ENCODE peak calls at places on chromosomes 6 and 20, in seven cellular contexts. D, E, U, T, F, O and B are unnamed samples.

GRCh38 chr6:21496749-21497148 is 96.8 kb upstream of the SOX4 start:
- DNase-seq in U (no peak), F (no peak), D (no peak), O (no peak), E (no peak), T (no peak), B (no peak)

GRCh38 chr20:24672886-24673677 is 203.7 kb downstream of the SYNDIG1 start:
- DNase-seq in T (no peak), O (peak; percentile 21), E (no peak), D (no peak), U (peak; percentile 99), F (no peak), B (peak; percentile 61)

GRCh38 chr6:392441-393390 is 1.2 kb downstream of the IRF4 start:
- DNase-seq in F (no peak), T (no peak), D (peak; percentile 38), O (no peak), E (no peak), U (peak; percentile 6), B (no peak)

GRCh38 chr6:3628143-3628840 is 123.2 kb downstream of the PXDC1 start:
- DNase-seq in E (no peak), U (peak; percentile 62), T (peak; percentile 29), O (no peak), F (no peak), D (peak; percentile 18), B (peak; percentile 25)

GRCh38 chr6:87658516-87658915 is 43.5 kb downstream of the AKIRIN2 start:
- DNase-seq in O (no peak), F (no peak), E (peak; percentile 22), T (no peak), U (peak; percentile 20), D (no peak), B (no peak)

GRCh38 chr20:62592506-62593177 is 49.7 kb upstream of the SLCO4A1 start:
- DNase-seq in D (no peak), U (no peak), E (no peak), F (no peak), T (no peak), O (no peak), B (no peak)

GRCh38 chr6:33683051-33683571 is 28.4 kb downstream of the UQCC2 start:
- DNase-seq in F (no peak), T (no peak), D (peak; percentile 24), O (no peak), U (peak; percentile 30), E (no peak), B (no peak)

GRCh38 chr6:30981942-30982772 is 1.4 kb upstream of the MUC21 start:
- DNase-seq in D (no peak), F (no peak), T (peak; percentile 46), U (peak; percentile 87), O (peak; percentile 27), E (peak; percentile 33), B (no peak)

GRCh38 chr20:60255426-60255825 is 297.2 kb downstream of the CDH26 start:
- DNase-seq in E (no peak), U (no peak), T (no peak), F (no peak), D (no peak), O (no peak), B (no peak)

GRCh38 chr20:1478566-1478965 is 11.9 kb upstream of the NSFL1C start:
- DNase-seq in D (no peak), F (no peak), T (no peak), E (no peak), U (peak; percentile 69), O (no peak), B (no peak)

GRCh38 chr20:1674361-1674760 is 16.8 kb upstream of the SIRPG start:
- DNase-seq in T (no peak), D (peak; percentile 34), E (no peak), O (no peak), F (no peak), U (no peak), B (no peak)

GRCh38 chr6:79463721-79464120 is 73.5 kb downstream of the LCA5 start:
- DNase-seq in D (no peak), F (no peak), U (peak; percentile 18), O (no peak), T (no peak), E (no peak), B (no peak)

GRCh38 chr20:19903168-19903676 is 113.9 kb upstream of the NAA20 start:
- DNase-seq in F (no peak), D (no peak), U (peak; percentile 20), O (peak; percentile 44), T (no peak), E (no peak), B (no peak)

GRCh38 chr6:33419580-33420492 is at the start of gene SYNGAP1:
- DNase-seq in T (no peak), D (peak; percentile 44), O (peak; percentile 77), U (peak; percentile 74), F (no peak), E (peak; percentile 90), B (no peak)

GRCh38 chr20:25361287-25361683 is 29.4 kb downstream of the ABHD12 start:
- DNase-seq in U (peak; percentile 72), F (no peak), O (no peak), T (no peak), D (no peak), E (no peak), B (no peak)

DNA sequence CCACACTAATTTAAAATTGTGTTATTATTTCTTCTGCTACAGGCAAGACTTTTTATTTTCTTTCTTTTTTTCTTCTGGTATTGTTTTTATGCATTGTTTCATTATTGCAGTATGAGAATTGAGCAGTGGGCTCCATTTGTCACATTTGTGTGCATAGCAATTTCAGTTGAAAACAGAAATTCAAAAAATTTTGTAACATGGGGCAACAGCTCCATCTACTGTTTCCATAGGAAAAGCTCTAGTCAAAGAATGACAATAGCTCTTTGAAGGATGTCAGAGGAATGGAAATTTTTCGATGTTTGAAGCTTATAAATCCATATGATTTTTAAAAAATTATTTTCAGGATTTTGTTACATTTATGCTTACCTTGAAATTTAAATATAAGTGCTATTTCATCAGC is 194.7 kb downstream of the COL9A1 start:
- DNase-seq in F (no peak), D (no peak), E (no peak), T (no peak), U (peak; percentile 17), O (no peak), B (no peak)
- H3K4me1 ChIP-seq in F (no peaks in the 10 kb centered on the region), D (no peaks in the 10 kb centered on the region), E (no peaks in the 10 kb centered on the region), T (peaks cover 12% of the 10 kb centered on the region), U (no peaks in the 10 kb centered on the region), O (no peaks in the 10 kb centered on the region), B (no peaks in the 10 kb centered on the region)

GRCh38 chr20:10536531-10536930 is 101.4 kb downstream of the SLX4IP start:
- DNase-seq in T (peak; percentile 77), E (no peak), O (no peak), F (no peak), D (peak; percentile 9), U (peak; percentile 24), B (no peak)
- TF ChIP-seq CTCF in T (peak; percentile 20), E (peak; percentile 31), O (peak; percentile 13), F (no peak), D (no peak), U (peak; percentile 58), B (no peak)

GRCh38 chr6:138563231-138563630 is 63.9 kb upstream of the NHSL1 start:
- DNase-seq in D (no peak), O (no peak), F (no peak), U (no peak), T (no peak), E (no peak), B (no peak)
- H3K27ac ChIP-seq in D (no peak overlapping the region), O (no peak overlapping the region), F (no peak overlapping the region), U (no peak overlapping the region), T (no peak overlapping the region), E (no peak overlapping the region), B (no peak overlapping the region)

DNA sequence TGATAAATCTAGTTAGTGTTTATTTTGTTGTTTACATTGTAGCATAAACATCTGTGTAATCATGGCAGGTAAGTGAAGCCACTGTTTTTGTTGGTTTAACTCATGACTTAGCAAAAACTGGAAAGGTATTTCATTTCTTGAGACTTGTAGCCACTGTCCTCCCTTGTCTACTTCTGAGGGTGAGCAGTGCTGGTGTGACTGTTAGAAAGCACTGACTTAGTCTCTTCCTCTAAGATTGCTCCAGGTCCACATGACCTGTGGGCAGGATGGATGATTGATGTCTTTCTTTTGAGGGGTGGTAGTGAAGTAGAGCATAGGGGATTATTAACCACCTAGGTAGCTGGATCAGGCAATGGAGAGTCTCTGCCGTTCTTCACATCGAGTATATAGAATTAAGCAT is 203.8 kb downstream of the ARID1B start:
- DNase-seq in U (no peak), F (no peak), T (no peak), D (no peak), O (no peak), E (no peak), B (no peak)
- H3K4me1 ChIP-seq in U (no peaks in the 10 kb centered on the region), F (peaks cover 82% of the 10 kb centered on the region), T (peaks cover 16% of the 10 kb centered on the region), D (peaks cover 51% of the 10 kb centered on the region), O (peaks cover 68% of the 10 kb centered on the region), E (peaks cover 4% of the 10 kb centered on the region), B (peaks cover 6% of the 10 kb centered on the region)

GRCh38 chr6:73968358-73968757 is 272.4 kb downstream of the CD109 start:
- DNase-seq in U (no peak), F (no peak), E (no peak), D (no peak), T (no peak), O (no peak), B (no peak)

GRCh38 chr6:73965408-73966145 is 269.6 kb downstream of the CD109 start:
- DNase-seq in E (no peak), T (no peak), U (no peak), D (no peak), F (no peak), O (no peak), B (no peak)

GRCh38 chr6:73964455-73964854 is 268.5 kb downstream of the CD109 start:
- DNase-seq in U (no peak), T (no peak), O (no peak), D (no peak), F (no peak), E (no peak), B (no peak)

GRCh38 chr6:73969982-73970960 is 274.3 kb downstream of the CD109 start:
- DNase-seq in E (peak; percentile 21), O (no peak), D (no peak), F (no peak), U (peak; percentile 64), T (no peak), B (no peak)
- TF ChIP-seq CTCF in E (peak; percentile 57), O (peak; percentile 44), D (no peak), F (no peak), U (peak; percentile 75), T (peak; percentile 31), B (peak; percentile 32)

GRCh38 chr6:18118330-18118729 is 4.1 kb downstream of the NHLRC1 start:
- DNase-seq in U (no peak), D (no peak), O (no peak), E (no peak), T (peak; percentile 17), F (no peak), B (no peak)
- H3K27ac ChIP-seq in U (no peak overlapping the region), D (no peak overlapping the region), O (no peak overlapping the region), E (no peak overlapping the region), T (no peak overlapping the region), F (no peak overlapping the region), B (peak overlapping the region; percentile 36)

GRCh38 chr6:25038300-25038699 is 102.5 kb upstream of the RIPOR2 start:
- DNase-seq in T (no peak), U (no peak), O (no peak), D (no peak), F (no peak), E (no peak), B (no peak)
- H3K4me1 ChIP-seq in T (no peaks in the 10 kb centered on the region), U (no peaks in the 10 kb centered on the region), O (no peaks in the 10 kb centered on the region), D (peaks cover 68% of the 10 kb centered on the region), F (no peaks in the 10 kb centered on the region), E (no peaks in the 10 kb centered on the region), B (no peaks in the 10 kb centered on the region)